ENCODE peak calls at places on chromosomes 6 and 20, in nine cellular contexts. U, X, S, G, L, H, B, Q and T are unnamed samples.
A peak's percentile ranks its signal among the peaks of the same experiment; 100 is the strongest.

GRCh38 chr6:115783402-115784061 is 277.2 kb downstream of the FRK start:
- DNase-seq in U (no peak), X (no peak), S (no peak), G (no peak), L (peak; percentile 7), H (no peak), B (peak; percentile 37), Q (no peak), T (no peak)

GRCh38 chr6:114344971-114345274 is 2.1 kb upstream of the HS3ST5 start:
- DNase-seq in U (no peak), X (no peak), S (no peak), G (no peak), L (no peak), H (no peak), B (no peak), Q (no peak), T (no peak)

GRCh38 chr6:23783901-23784300 is 342.1 kb upstream of the NRSN1 start:
- DNase-seq in U (no peak), X (no peak), S (no peak), G (no peak), L (no peak), H (no peak), B (no peak), Q (no peak), T (no peak)

GRCh38 chr20:12434672-12435071 is 517.0 kb downstream of the BTBD3 start:
- DNase-seq in U (no peak), X (no peak), S (no peak), G (no peak), L (no peak), H (no peak), B (no peak), Q (no peak), T (no peak)

GRCh38 chr6:39791850-39792500 is at the start of gene DAAM2:
- DNase-seq in U (no peak), X (no peak), S (no peak), G (peak; percentile 73), L (peak; percentile 54), H (no peak), B (no peak), Q (peak; percentile 49), T (peak; percentile 80)

GRCh38 chr20:43825635-43826034 is 89.0 kb upstream of the TOX2 start:
- DNase-seq in U (no peak), X (no peak), S (no peak), G (no peak), L (no peak), H (no peak), B (no peak), Q (no peak), T (no peak)

GRCh38 chr6:77292564-77293546 is 170.4 kb downstream of the HTR1B start:
- DNase-seq in U (peak; percentile 89), X (peak; percentile 91), S (no peak), G (no peak), L (no peak), H (no peak), B (peak; percentile 92), Q (no peak), T (no peak)

GRCh38 chr6:24228681-24229255 is 102.8 kb downstream of the NRSN1 start:
- DNase-seq in U (no peak), X (no peak), S (no peak), G (no peak), L (no peak), H (no peak), B (no peak), Q (no peak), T (no peak)

GRCh38 chr20:6384368-6384767 is 261.5 kb upstream of the FERMT1 start:
- DNase-seq in U (no peak), X (no peak), S (no peak), G (no peak), L (no peak), H (no peak), B (no peak), Q (no peak), T (no peak)

GRCh38 chr20:6381887-6382286 is 259.1 kb upstream of the FERMT1 start:
- DNase-seq in U (no peak), X (no peak), S (no peak), G (no peak), L (no peak), H (no peak), B (peak; percentile 33), Q (no peak), T (peak; percentile 14)

GRCh38 chr20:6388666-6389197 is 265.9 kb upstream of the FERMT1 start:
- DNase-seq in U (no peak), X (no peak), S (no peak), G (no peak), L (no peak), H (no peak), B (no peak), Q (no peak), T (no peak)

GRCh38 chr20:6384956-6385355 is 262.1 kb upstream of the FERMT1 start:
- DNase-seq in U (no peak), X (no peak), S (no peak), G (no peak), L (no peak), H (no peak), B (no peak), Q (no peak), T (no peak)
- TF ChIP-seq CTCF in U (no peak), X (no peak), S (no peak), G (no peak), L (no peak), H (no peak), B (no peak), Q (no peak), T (no peak)

GRCh38 chr6:38169221-38169674 is 349.7 kb downstream of the ZFAND3 start:
- DNase-seq in U (no peak), X (no peak), S (no peak), G (no peak), L (no peak), H (no peak), B (no peak), Q (peak; percentile 62), T (no peak)
- TF ChIP-seq CTCF in U (peak; percentile 19), X (no peak), S (no peak), G (no peak), L (no peak), H (no peak), B (no peak), Q (peak; percentile 56), T (no peak)

DNA sequence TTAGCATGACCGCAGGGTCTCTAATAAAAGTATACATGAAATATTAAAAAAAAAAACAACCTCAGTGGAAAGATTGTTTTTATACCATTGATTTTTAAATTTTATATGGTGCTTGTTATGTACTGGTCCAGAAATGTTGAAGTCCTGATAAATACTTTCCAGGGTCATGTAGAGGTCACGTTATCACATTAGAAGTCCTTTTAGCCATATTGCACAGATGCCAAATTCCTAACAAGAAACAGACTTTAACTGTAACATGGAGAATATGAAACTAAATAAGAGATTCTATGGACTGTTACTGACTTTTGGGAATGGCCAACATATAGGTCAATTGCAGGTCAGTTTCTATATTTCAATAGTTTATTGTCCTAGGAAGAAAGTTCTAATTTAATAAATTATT is 89.0 kb downstream of the ADGRB3 start:
- DNase-seq in U (no peak), X (no peak), S (no peak), G (no peak), L (no peak), H (no peak), B (no peak), Q (no peak), T (no peak)
- TF ChIP-seq CTCF in U (no peak), X (no peak), S (no peak), G (no peak), L (no peak), H (no peak), B (no peak), Q (no peak), T (no peak)

DNA sequence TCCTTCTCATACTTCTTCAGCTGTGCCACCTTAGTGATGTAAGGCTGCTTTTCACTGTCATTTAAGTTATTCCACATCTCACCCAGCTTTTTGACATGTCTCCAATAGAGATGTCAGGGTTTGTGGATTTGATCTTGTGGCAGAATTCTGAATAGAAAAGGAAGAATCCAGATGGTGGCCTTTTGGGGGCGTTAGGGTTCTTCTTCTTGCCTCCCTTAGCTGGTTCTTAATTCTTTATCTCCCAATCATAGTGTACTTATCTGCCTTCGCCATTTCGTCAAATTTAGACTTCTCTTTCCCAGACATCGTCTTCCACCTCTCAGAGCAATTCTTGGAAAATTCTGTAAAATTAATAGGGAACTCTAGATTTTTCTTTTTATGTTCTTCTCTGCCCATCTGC is 422.9 kb downstream of the GJA1 start:
- DNase-seq in U (no peak), X (no peak), S (no peak), G (no peak), L (no peak), H (no peak), B (no peak), Q (no peak), T (no peak)
- TF ChIP-seq CTCF in U (no peak), X (no peak), S (no peak), G (no peak), L (no peak), H (no peak), B (no peak), Q (peak; percentile 17), T (no peak)

DNA sequence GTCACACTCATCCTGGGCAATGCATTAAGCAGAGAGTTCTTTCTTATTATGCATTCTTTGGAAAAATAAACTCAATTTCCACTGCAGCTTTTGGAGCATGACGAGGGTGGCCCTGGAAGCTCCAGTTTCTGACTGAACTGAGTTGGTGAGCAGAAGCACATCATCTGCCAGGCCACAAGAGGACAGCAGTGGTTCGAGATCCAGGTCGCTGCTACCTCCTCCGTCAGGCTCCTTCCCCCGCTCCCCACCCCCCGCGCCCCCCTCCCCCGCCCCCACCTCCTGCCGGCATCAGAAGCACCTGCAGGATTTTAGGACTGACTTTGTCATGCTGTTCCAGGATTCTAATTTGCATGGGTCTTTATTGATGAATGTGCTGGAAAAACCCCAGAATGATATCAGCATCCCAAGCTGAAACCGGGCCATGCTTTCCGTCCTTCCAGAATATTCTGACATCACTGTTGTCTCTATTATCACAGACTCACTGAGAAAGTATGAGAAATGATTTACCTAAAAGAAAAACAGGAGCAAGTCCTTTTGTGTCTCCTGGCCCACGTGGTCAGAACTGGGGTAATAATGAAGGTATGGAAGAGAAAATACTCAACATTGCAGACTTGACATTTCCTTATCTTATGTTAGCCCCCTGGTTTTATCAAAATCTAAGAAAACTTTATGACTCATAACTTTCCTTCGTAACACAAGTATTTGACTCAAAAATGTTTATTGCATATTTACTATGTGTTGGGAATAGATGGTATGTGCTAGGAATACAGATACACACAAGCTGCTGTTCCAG is 220.1 kb upstream of the EXOC2 start:
- DNase-seq in U (peak; percentile 48), X (no peak), S (peak; percentile 15), G (no peak), L (peak; percentile 7), H (no peak), B (peak; percentile 49), Q (peak; percentile 85), T (peak; percentile 16)
- TF ChIP-seq CTCF in U (peak; percentile 76), X (peak; percentile 78), S (peak; percentile 28), G (no peak), L (no peak), H (peak; percentile 57), B (peak; percentile 91), Q (peak; percentile 73), T (peak; percentile 30)